ENCODE peak calls at places on chromosomes 2 and 18, in eight cellular contexts. A, C, R, G, X, F, V and I are unnamed samples.

GRCh38 chr18:58393295-58393694 is 235.6 kb downstream of the ALPK2 start:
- DNase-seq in A (no peak), C (no peak), R (no peak), G (no peak), X (no peak), F (no peak), V (no peak), I (no peak)

GRCh38 chr18:8361941-8362471 is 247.2 kb upstream of the RAB12 start:
- DNase-seq in A (no peak), C (no peak), R (no peak), G (no peak), X (no peak), F (no peak), V (no peak), I (no peak)

GRCh38 chr18:46630991-46631390 is 26.0 kb downstream of the LOXHD1 start:
- DNase-seq in A (no peak), C (no peak), R (no peak), G (no peak), X (no peak), F (no peak), V (no peak), I (no peak)

GRCh38 chr2:138455691-138456090 is 45.9 kb upstream of the SPOPL start:
- DNase-seq in A (no peak), C (no peak), R (no peak), G (no peak), X (no peak), F (no peak), V (no peak), I (no peak)

GRCh38 chr2:75562513-75562864 is 1.8 kb upstream of the EVA1A start:
- DNase-seq in A (no peak), C (peak), R (no peak), G (no peak), X (no peak), F (no peak), V (no peak), I (no peak)

GRCh38 chr2:197878792-197879191 is 74.4 kb downstream of the PLCL1 start:
- DNase-seq in A (peak), C (peak), R (no peak), G (no peak), X (no peak), F (no peak), V (no peak), I (no peak)

GRCh38 chr2:231189571-231190495 is 8.6 kb upstream of the ARMC9 start:
- DNase-seq in A (no peak), C (peak), R (no peak), G (peak), X (peak), F (no peak), V (no peak), I (peak)

GRCh38 chr2:64338910-64339500 is 115.0 kb upstream of the LGALSL start:
- DNase-seq in A (no peak), C (no peak), R (no peak), G (no peak), X (no peak), F (no peak), V (no peak), I (no peak)

GRCh38 chr2:105849431-105850179 is 104.9 kb downstream of the NCK2 start:
- DNase-seq in A (no peak), C (no peak), R (no peak), G (no peak), X (no peak), F (no peak), V (no peak), I (no peak)

GRCh38 chr2:30306522-30306921 is 75.2 kb downstream of the LBH start:
- DNase-seq in A (no peak), C (no peak), R (peak), G (no peak), X (no peak), F (no peak), V (no peak), I (no peak)

GRCh38 chr2:24269270-24269669 is 91.1 kb downstream of the ITSN2 start:
- DNase-seq in A (no peak), C (no peak), R (no peak), G (no peak), X (no peak), F (no peak), V (no peak), I (no peak)

GRCh38 chr2:127629637-127630036 is 16.3 kb upstream of the GPR17 start:
- DNase-seq in A (no peak), C (no peak), R (no peak), G (no peak), X (no peak), F (no peak), V (no peak), I (no peak)

GRCh38 chr2:225120175-225120574 is 77.9 kb upstream of the DOCK10 start:
- DNase-seq in A (peak), C (no peak), R (no peak), G (no peak), X (no peak), F (no peak), V (no peak), I (no peak)

GRCh38 chr2:48110497-48110896 is 204.2 kb upstream of the FBXO11 start:
- DNase-seq in A (no peak), C (no peak), R (no peak), G (no peak), X (no peak), F (no peak), V (no peak), I (no peak)

GRCh38 chr2:17574406-17575073 is 34.0 kb downstream of the VSNL1 start:
- DNase-seq in A (no peak), C (no peak), R (no peak), G (no peak), X (no peak), F (no peak), V (no peak), I (no peak)

GRCh38 chr2:127158614-127159290 is 51.8 kb upstream of the BIN1 start:
- DNase-seq in A (no peak), C (no peak), R (no peak), G (no peak), X (peak), F (no peak), V (no peak), I (peak)

GRCh38 chr2:1367584-1367983 is 45.7 kb upstream of the TPO start:
- DNase-seq in A (no peak), C (no peak), R (no peak), G (no peak), X (no peak), F (no peak), V (no peak), I (no peak)

GRCh38 chr2:218585541-218585940 is 16.9 kb downstream of the CNOT9 start:
- DNase-seq in A (no peak), C (no peak), R (no peak), G (no peak), X (no peak), F (no peak), V (no peak), I (no peak)

GRCh38 chr2:70596293-70596692 is 42.7 kb upstream of the TGFA start:
- DNase-seq in A (no peak), C (no peak), R (no peak), G (no peak), X (peak), F (no peak), V (peak), I (no peak)